ENCODE peak calls at places on chromosomes 3 and 15, in five cellular contexts. X is BJ, S is BE2C, J is heart right ventricle, N is PC-3. G is an unnamed sample. For H3K27me3, the result is how much of the 10 kb centered on the place peaks cover.

GRCh38 chr3:90005448-90005847 is 898.0 kb downstream of the EPHA3 start:
- DNase-seq in X (no peak), S (no peak), J (no peak), N (no peak), G (no peak)

GRCh38 chr3:29067014-29067413 is 213.9 kb upstream of the RBMS3 start:
- DNase-seq in X (no peak), S (no peak), J (no peak), N (peak), G (no peak)

GRCh38 chr15:23411841-23412240 is 35.2 kb downstream of the GOLGA6L2 start:
- DNase-seq in X (no peak), S (no peak), J (no peak), N (no peak), G (no peak)

GRCh38 chr15:89758283-89758682 is 7.2 kb upstream of the MESP1 start:
- DNase-seq in X (no peak), S (no peak), J (no peak), N (no peak), G (no peak)

GRCh38 chr3:156024904-156025303 is 95.5 kb upstream of the KCNAB1 start:
- DNase-seq in X (no peak), S (no peak), J (no peak), N (peak), G (no peak)

GRCh38 chr15:65077981-65078352 is 1.4 kb downstream of the KBTBD13 start:
- DNase-seq in X (no peak), S (peak), J (peak), N (no peak), G (no peak)

GRCh38 chr15:94287794-94288246 is 56.5 kb downstream of the MCTP2 start:
- DNase-seq in X (no peak), S (no peak), J (no peak), N (no peak), G (no peak)

GRCh38 chr15:47718474-47719440 is 1.5 kb downstream of the SEMA6D start:
- DNase-seq in X (no peak), S (no peak), J (peak), N (peak), G (peak)

GRCh38 chr3:122132949-122133540 is 50.4 kb upstream of the CASR start:
- DNase-seq in X (no peak), S (no peak), J (no peak), N (no peak), G (no peak)

DNA sequence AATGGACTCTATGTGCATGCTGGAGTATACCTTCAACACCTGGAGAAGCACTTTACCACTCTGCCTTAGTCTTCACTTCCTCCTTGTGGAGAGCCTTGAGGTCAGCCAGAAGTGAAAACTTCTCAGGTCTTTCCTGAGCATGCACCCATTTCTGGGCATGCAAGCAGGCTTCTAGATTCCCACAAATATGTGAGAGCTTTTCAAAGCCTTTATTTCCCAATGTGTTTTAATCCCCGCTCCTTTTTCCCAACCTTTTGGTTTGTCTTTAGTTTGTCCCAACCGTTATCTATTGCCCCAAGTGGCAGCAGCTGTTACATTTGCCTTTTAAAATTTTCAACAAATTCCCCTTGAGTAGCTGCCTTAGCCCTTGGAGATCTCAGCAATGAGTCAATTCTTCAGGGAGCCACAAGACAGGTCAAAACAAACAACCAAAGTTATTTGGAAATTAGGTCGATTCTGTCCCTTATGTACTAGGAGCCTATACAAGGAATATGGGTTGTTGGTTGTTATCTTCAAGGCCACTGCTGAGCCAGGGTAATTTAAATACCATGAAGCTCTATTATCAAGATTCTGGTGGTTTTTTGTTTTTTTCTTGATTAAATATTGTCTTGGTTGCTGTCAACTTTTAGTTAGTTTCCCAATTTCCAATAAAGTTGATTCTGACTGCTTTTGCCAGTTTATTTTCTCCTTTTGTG is 44.4 kb downstream of the LSM3 start:
- DNase-seq in X (no peak), S (no peak), J (no peak), N (peak), G (no peak)
- H3K27me3 ChIP-seq in X (under half), S (under half), J (under half), N (under half), G (under half)

DNA sequence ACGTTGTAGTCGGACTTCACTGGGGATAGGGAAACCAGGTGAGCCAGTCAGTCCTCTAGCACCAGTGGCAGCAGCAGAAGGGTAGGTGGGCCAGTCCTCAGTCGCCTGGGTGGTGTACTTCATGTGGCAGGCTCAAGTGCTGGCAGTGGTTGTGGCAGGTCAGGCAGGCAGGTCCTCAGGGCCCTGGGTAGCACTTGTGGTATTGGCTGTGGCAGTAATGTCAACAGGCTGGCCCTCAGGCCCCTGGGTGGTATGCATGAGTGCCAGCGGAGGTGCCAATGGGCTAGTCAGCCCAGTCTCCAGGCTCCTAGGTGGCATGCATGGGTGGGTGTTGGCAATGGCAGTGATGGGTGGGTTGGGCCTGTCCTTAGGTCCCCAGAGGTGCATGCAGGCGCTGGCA is 40.6 kb downstream of the FAIM start:
- DNase-seq in X (no peak), S (no peak), J (no peak), N (no peak), G (no peak)
- H3K27me3 ChIP-seq in X (under half), S (under half), J (under half), N (under half), G (under half)

DNA sequence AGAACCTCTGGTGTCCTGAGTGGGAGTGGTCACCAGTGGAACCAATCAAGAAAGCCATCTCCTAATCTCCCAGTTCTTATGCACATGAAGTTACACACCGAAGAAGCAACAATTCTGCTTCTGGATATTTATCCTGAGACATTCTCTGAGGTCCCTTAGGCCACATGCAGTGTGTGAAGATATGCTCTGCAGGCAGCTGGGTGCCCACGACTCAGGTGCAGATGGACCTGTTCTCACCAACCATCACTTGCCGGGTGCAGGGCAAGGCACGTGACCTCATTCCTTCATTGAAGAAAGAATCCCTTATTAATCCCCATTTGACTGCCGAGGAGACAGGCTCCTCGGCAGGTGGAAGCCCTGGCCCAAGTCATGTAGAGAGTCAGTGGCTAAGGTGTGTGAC is 79.8 kb downstream of the WNT7A start:
- DNase-seq in X (no peak), S (no peak), J (no peak), N (no peak), G (no peak)
- H3K27me3 ChIP-seq in X (under half), S (under half), J (under half), N (under half), G (under half)

DNA sequence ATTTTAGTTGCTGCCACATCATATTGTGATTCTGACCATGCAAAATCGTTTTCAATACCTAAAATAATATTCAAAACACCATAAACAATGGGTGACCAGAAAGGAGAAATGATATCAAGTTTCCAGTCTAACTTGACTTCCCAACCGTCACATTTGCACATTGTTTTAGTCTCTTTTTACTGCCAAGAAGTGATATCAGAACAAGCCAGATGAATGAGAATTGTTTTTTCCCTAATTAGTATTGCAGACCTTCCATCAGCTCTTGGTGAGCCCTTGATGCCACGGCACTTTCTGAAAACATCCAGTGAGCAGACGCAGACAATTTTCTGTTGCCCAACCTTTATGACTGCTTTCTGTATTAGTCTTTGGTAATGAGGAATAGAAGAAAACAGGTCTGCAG is 62.5 kb downstream of the SPATA16 start:
- DNase-seq in X (no peak), S (no peak), J (no peak), N (no peak), G (no peak)
- H3K27me3 ChIP-seq in X (under half), S (under half), J (under half), N (under half), G (under half)

GRCh38 chr3:33219175-33219487 is 521 bp upstream of the SUSD5 start:
- DNase-seq in X (no peak), S (no peak), J (no peak), N (no peak), G (no peak)
- H3K27me3 ChIP-seq in X (under half), S (under half), J (under half), N (under half), G (under half)

GRCh38 chr15:45473068-45473467 is 49.5 kb downstream of the SLC30A4 start:
- DNase-seq in X (no peak), S (no peak), J (no peak), N (no peak), G (no peak)
- H3K27me3 ChIP-seq in X (under half), S (under half), J (under half), N (under half), G (under half)

DNA sequence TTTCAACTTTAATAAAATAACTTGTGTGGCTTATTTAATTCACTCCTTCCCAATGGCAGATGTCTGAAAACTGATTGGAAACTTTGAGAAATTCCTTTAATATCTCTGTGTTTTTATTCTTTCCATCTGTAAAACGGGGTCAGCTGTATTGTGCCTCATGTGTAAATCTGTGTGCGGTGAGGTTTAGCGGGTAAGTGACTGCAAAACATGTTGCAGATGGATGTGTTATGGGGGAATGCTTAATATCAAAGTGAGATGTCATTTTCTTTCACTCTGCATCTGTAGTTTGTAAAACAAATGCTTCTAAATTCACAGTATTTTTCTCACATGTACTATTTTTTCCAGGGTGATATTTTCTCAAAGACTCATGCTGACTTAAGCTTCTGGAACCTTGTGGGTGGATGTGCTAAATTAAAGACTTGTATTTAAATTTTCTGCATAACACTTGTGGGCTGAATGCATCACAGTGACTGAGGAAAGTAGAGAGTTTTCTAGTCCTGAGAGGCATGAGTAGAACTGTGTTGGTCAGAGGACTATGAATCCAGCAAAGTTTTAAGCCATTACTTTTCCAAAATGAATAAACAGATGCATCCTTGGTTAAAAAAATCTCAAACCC is 115.2 kb upstream of the TP63 start:
- DNase-seq in X (no peak), S (no peak), J (no peak), N (no peak), G (no peak)
- H3K27me3 ChIP-seq in X (under half), S (under half), J (under half), N (under half), G (under half)